ENCODE peak calls at places on chromosome 2, in six cellular contexts. One of them, this sample, is unnamed.

GRCh38 chr2:73210696-73211095 is 3.3 kb upstream of the SMYD5 start:
- DNase-seq in NAMALWA: no peak
- DNase-seq in Daoy: no peak
- DNase-seq in cardiac muscle cell: no peak
- DNase-seq in head of caudate nucleus: no peak
- DNase-seq in activated T-cell treated with anti-CD3 and anti-CD28 coated beads for 1 hour: no peak
- DNase-seq in this sample: no peak

GRCh38 chr2:101540518-101540917 is 65.6 kb upstream of the RFX8 start:
- DNase-seq in Daoy: no peak
- DNase-seq in cardiac muscle cell: peak
- DNase-seq in activated T-cell treated with anti-CD3 and anti-CD28 coated beads for 1 hour: no peak
- DNase-seq in NAMALWA: no peak
- DNase-seq in head of caudate nucleus: no peak
- DNase-seq in this sample: no peak

GRCh38 chr2:31414601-31415241 is at the start of gene XDH:
- DNase-seq in head of caudate nucleus: no peak
- DNase-seq in cardiac muscle cell: no peak
- DNase-seq in activated T-cell treated with anti-CD3 and anti-CD28 coated beads for 1 hour: no peak
- DNase-seq in NAMALWA: no peak
- DNase-seq in Daoy: no peak
- DNase-seq in this sample: no peak

GRCh38 chr2:55498582-55498981 is 20.9 kb upstream of the CFAP36 start:
- DNase-seq in Daoy: no peak
- DNase-seq in cardiac muscle cell: no peak
- DNase-seq in head of caudate nucleus: no peak
- DNase-seq in activated T-cell treated with anti-CD3 and anti-CD28 coated beads for 1 hour: no peak
- DNase-seq in NAMALWA: no peak
- DNase-seq in this sample: no peak

GRCh38 chr2:10741139-10741538 is 19.7 kb downstream of the ATP6V1C2 start:
- DNase-seq in NAMALWA: no peak
- DNase-seq in activated T-cell treated with anti-CD3 and anti-CD28 coated beads for 1 hour: no peak
- DNase-seq in Daoy: no peak
- DNase-seq in cardiac muscle cell: no peak
- DNase-seq in head of caudate nucleus: no peak
- DNase-seq in this sample: no peak

GRCh38 chr2:232523682-232524597 is 2.0 kb upstream of the CHRND start:
- DNase-seq in cardiac muscle cell: peak
- DNase-seq in head of caudate nucleus: peak
- DNase-seq in NAMALWA: peak
- DNase-seq in activated T-cell treated with anti-CD3 and anti-CD28 coated beads for 1 hour: no peak
- DNase-seq in Daoy: peak
- DNase-seq in this sample: peak

GRCh38 chr2:57881998-57882884 is 164.4 kb upstream of the VRK2 start:
- DNase-seq in activated T-cell treated with anti-CD3 and anti-CD28 coated beads for 1 hour: no peak
- DNase-seq in NAMALWA: no peak
- DNase-seq in Daoy: peak
- DNase-seq in cardiac muscle cell: no peak
- DNase-seq in head of caudate nucleus: no peak
- DNase-seq in this sample: peak

GRCh38 chr2:191957996-191958860 is 111.3 kb upstream of the CAVIN2 start:
- DNase-seq in NAMALWA: peak
- DNase-seq in activated T-cell treated with anti-CD3 and anti-CD28 coated beads for 1 hour: no peak
- DNase-seq in Daoy: no peak
- DNase-seq in head of caudate nucleus: no peak
- DNase-seq in cardiac muscle cell: no peak
- DNase-seq in this sample: no peak

GRCh38 chr2:127072970-127073369 is 34.0 kb downstream of the BIN1 start:
- DNase-seq in Daoy: no peak
- DNase-seq in cardiac muscle cell: no peak
- DNase-seq in NAMALWA: no peak
- DNase-seq in head of caudate nucleus: peak
- DNase-seq in activated T-cell treated with anti-CD3 and anti-CD28 coated beads for 1 hour: no peak
- DNase-seq in this sample: no peak

GRCh38 chr2:33529771-33530481 is 53.5 kb downstream of the RASGRP3 start:
- DNase-seq in activated T-cell treated with anti-CD3 and anti-CD28 coated beads for 1 hour: no peak
- DNase-seq in Daoy: peak
- DNase-seq in NAMALWA: peak
- DNase-seq in cardiac muscle cell: peak
- DNase-seq in head of caudate nucleus: no peak
- DNase-seq in this sample: no peak

GRCh38 chr2:16219292-16219975 is 279.1 kb downstream of the MYCN start:
- DNase-seq in Daoy: no peak
- DNase-seq in NAMALWA: no peak
- DNase-seq in cardiac muscle cell: no peak
- DNase-seq in head of caudate nucleus: no peak
- DNase-seq in activated T-cell treated with anti-CD3 and anti-CD28 coated beads for 1 hour: no peak
- DNase-seq in this sample: no peak